ENCODE peak calls at places on chromosomes 4 and X, in eight cellular contexts. T is endothelial cell of umbilical vein; J is pancreas; A is breast epithelium; D is mesendoderm; K is heart left ventricle; Y is CD8-positive, alpha-beta memory T cell; F is caudate nucleus. H is an unnamed sample.
A peak's percentile ranks its signal among the peaks of the same experiment; 100 is the strongest.

GRCh38 chr4:98447648-98448047 is 186.5 kb downstream of the RAP1GDS1 start:
- DNase-seq in T (no peak), D (peak; percentile 35), J (no peak), A (no peak), Y (peak; percentile 5), F (no peak), K (no peak), H (no peak)

GRCh38 chr4:112448211-112448745 is 67.7 kb downstream of the NEUROG2 start:
- DNase-seq in K (no peak), T (no peak), D (peak; percentile 4), Y (no peak), A (no peak), F (no peak), J (no peak), H (no peak)

GRCh38 chr4:82380831-82381230 is 7.0 kb upstream of the HNRNPD start:
- DNase-seq in Y (no peak), A (no peak), T (no peak), D (no peak), F (no peak), J (no peak), K (no peak), H (no peak)

GRCh38 chr4:77817304-77818076 is 1.7 kb downstream of the CNOT6L start:
- DNase-seq in A (no peak), T (no peak), Y (no peak), J (no peak), D (no peak), F (no peak), K (no peak), H (no peak)

GRCh38 chrX:112840382-112841113 is at the start of gene AMOT:
- DNase-seq in T (peak; percentile 77), Y (peak; percentile 61), D (peak; percentile 91), J (peak; percentile 81), K (peak; percentile 83), F (peak; percentile 43), A (peak; percentile 72), H (peak; percentile 80)

GRCh38 chr4:184782731-184783472 is 42.9 kb downstream of the ACSL1 start:
- DNase-seq in K (no peak), D (no peak), Y (no peak), F (no peak), T (no peak), J (no peak), A (no peak), H (no peak)

GRCh38 chr4:158459085-158459820 is 62.4 kb upstream of the RXFP1 start:
- DNase-seq in Y (no peak), T (no peak), K (no peak), A (no peak), D (peak; percentile 18), J (no peak), F (no peak), H (no peak)

GRCh38 chrX:143094501-143095110 is 68.9 kb downstream of the SPANXN4 start:
- DNase-seq in D (peak; percentile 0), A (no peak), Y (no peak), J (no peak), K (no peak), F (no peak), T (no peak), H (no peak)

GRCh38 chrX:13028871-13029336 is 15.5 kb downstream of the FAM9C start:
- DNase-seq in K (no peak), T (no peak), Y (no peak), F (no peak), J (no peak), A (peak; percentile 32), D (peak; percentile 88), H (no peak)

GRCh38 chr4:118173956-118174355 is 139.7 kb downstream of the NDST3 start:
- DNase-seq in F (no peak), Y (no peak), J (no peak), D (no peak), T (peak; percentile 60), K (no peak), A (no peak), H (no peak)

GRCh38 chrX:133474559-133474958 is 59.3 kb upstream of the GPC4 start:
- DNase-seq in A (no peak), K (no peak), D (no peak), Y (no peak), J (no peak), F (no peak), T (no peak), H (no peak)

GRCh38 chrX:154371771-154372300 is 2.6 kb downstream of the FLNA start:
- DNase-seq in D (no peak), K (no peak), T (no peak), Y (no peak), F (no peak), A (no peak), J (no peak), H (peak; percentile 26)

GRCh38 chr4:8347660-8348059 is 78.1 kb downstream of the HTRA3 start:
- DNase-seq in Y (no peak), A (no peak), D (no peak), J (peak; percentile 43), F (no peak), K (no peak), T (no peak), H (no peak)

GRCh38 chrX:110795645-110796510 is at the start of gene CHRDL1:
- DNase-seq in K (peak; percentile 11), T (no peak), F (peak; percentile 3), J (peak; percentile 72), D (peak; percentile 33), Y (no peak), A (no peak), H (peak; percentile 42)

GRCh38 chr4:97720869-97721432 is 422.3 kb downstream of the STPG2 start:
- DNase-seq in D (peak; percentile 35), J (no peak), K (no peak), T (peak; percentile 93), F (no peak), A (no peak), Y (no peak), H (no peak)

GRCh38 chr4:6776920-6777635 is 5.4 kb upstream of the KIAA0232 start:
- DNase-seq in J (no peak), A (no peak), F (no peak), Y (no peak), T (no peak), D (no peak), K (no peak), H (no peak)

GRCh38 chr4:155371432-155372043 is 5.2 kb downstream of the MAP9 start:
- DNase-seq in Y (peak; percentile 29), T (peak; percentile 38), D (peak; percentile 24), J (no peak), A (no peak), K (no peak), F (no peak), H (no peak)

GRCh38 chr4:110630621-110631402 is 7.9 kb upstream of the PITX2 start:
- DNase-seq in J (no peak), D (peak; percentile 74), Y (no peak), A (no peak), K (no peak), T (no peak), F (no peak), H (no peak)

GRCh38 chrX:39749135-39749534 is 348.6 kb downstream of the BCOR start:
- DNase-seq in F (no peak), K (no peak), T (peak; percentile 15), A (no peak), D (no peak), J (no peak), Y (no peak), H (peak; percentile 19)

GRCh38 chr4:112075129-112075753 is 70.0 kb upstream of the FAM241A start:
- DNase-seq in D (peak; percentile 71), T (peak; percentile 78), A (no peak), F (no peak), Y (peak; percentile 7), K (no peak), J (no peak), H (no peak)

GRCh38 chrX:131735127-131735526 is 191.3 kb downstream of the OR13H1 start:
- DNase-seq in D (no peak), A (no peak), Y (no peak), T (no peak), K (no peak), F (no peak), J (no peak), H (no peak)

GRCh38 chr4:188262464-188262863 is 123.2 kb downstream of the TRIML1 start:
- DNase-seq in Y (no peak), J (no peak), F (no peak), D (no peak), A (no peak), T (no peak), K (no peak), H (no peak)

DNA sequence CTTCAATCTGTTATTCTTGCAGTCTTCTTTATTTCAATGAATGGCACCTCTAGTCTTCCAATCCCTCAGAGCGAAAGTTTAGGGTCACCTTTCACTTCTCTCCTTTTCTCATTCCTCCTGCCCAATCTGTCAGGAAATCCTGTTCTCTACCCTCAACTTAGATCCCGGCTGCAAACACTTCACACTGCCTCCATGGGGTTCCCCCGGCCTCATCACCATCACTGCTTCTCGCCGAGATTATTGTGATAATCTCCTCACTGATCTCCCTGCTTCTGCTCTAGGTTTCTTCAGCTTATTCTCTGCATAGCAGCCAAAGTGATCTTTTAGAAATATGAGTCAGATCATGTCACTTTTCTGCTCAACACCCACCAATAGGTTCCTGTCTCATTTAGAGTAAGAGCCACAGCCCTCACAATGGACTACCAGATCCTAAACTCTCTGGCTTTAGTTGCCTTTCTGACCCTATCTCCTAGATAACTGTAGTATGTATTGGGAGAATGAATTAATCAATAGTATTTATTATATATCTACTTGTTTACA is 43.6 kb upstream of the TBC1D9 start:
- DNase-seq in K (no peak), J (no peak), A (no peak), Y (no peak), F (no peak), T (no peak), D (peak; percentile 71), H (no peak)
- H3K27ac ChIP-seq in K (no peak overlapping the region), J (no peak overlapping the region), A (no peak overlapping the region), Y (no peak overlapping the region), F (no peak overlapping the region), T (no peak overlapping the region), D (no peak overlapping the region), H (no peak overlapping the region)

GRCh38 chr4:99615210-99615834 is 40.7 kb downstream of the MTTP start:
- DNase-seq in J (no peak), K (peak; percentile 18), Y (no peak), A (no peak), T (no peak), D (no peak), F (no peak), H (no peak)
- H3K27ac ChIP-seq in J (no peak overlapping the region), K (no peak overlapping the region), Y (no peak overlapping the region), A (no peak overlapping the region), T (no peak overlapping the region), D (no peak overlapping the region), F (no peak overlapping the region), H (no peak overlapping the region)

GRCh38 chr4:140995058-140995457 is 138.2 kb downstream of the RNF150 start:
- DNase-seq in A (peak; percentile 29), F (no peak), K (peak; percentile 49), T (no peak), J (no peak), D (no peak), Y (no peak), H (peak; percentile 70)
- H3K27ac ChIP-seq in A (no peak overlapping the region), F (no peak overlapping the region), K (no peak overlapping the region), T (no peak overlapping the region), J (no peak overlapping the region), D (no peak overlapping the region), Y (no peak overlapping the region), H (peak overlapping the region; percentile 84)

DNA sequence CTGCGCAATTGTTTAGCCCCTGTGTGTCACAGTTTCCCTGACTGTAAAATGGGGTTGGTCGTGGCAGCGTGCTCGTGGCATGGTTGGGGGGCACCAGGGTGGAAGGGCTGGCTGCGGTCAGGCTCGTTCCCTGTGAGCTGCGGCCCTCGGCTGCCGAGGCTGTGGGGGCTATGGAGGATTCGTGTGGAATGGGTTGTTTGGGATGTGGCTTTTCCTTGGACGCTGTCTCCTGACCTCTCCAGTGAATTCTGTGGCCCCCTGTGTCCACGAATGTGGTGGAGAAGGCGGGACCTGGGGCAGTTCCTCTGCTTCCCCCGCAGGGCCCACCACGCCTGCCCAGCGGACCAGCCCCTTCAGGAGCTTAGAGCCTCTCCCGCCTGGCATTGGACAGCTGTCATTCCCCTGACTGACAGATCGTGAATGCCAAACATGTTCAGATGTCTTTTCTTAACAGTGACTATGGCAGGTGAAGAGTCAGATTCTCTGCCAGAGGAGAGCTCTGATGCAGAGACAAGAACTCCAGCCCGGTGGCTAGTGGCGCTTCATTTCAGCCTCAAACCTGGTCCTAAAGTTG is 17.2 kb upstream of the HGFAC start:
- DNase-seq in K (no peak), Y (no peak), T (no peak), F (no peak), A (no peak), J (no peak), D (no peak), H (no peak)
- H3K27ac ChIP-seq in K (no peak overlapping the region), Y (no peak overlapping the region), T (no peak overlapping the region), F (no peak overlapping the region), A (no peak overlapping the region), J (no peak overlapping the region), D (no peak overlapping the region), H (no peak overlapping the region)